ENCODE peak calls at places on chromosomes 3 and 15, in seven cellular contexts. P, Z, S, O, U, B and C are unnamed samples. For H3K4me1, the result is how much of the 10 kb centered on the place peaks cover.

GRCh38 chr15:100918690-100919480 is at the start of gene LRRK1:
- DNase-seq in P (peak), Z (peak), S (peak), O (peak), U (no peak), B (peak), C (peak)

GRCh38 chr3:139935071-139935865 is at the start of gene CLSTN2:
- DNase-seq in P (no peak), Z (peak), S (peak), O (no peak), U (peak), B (peak), C (peak)

GRCh38 chr3:25381083-25381482 is 47.0 kb upstream of the RARB start:
- DNase-seq in P (no peak), Z (no peak), S (no peak), O (no peak), U (no peak), B (no peak), C (no peak)

GRCh38 chr3:69568926-69569325 is 170.3 kb upstream of the MITF start:
- DNase-seq in P (no peak), Z (no peak), S (no peak), O (no peak), U (no peak), B (peak), C (no peak)

GRCh38 chr3:45993421-45994027 is 2.1 kb downstream of the FYCO1 start:
- DNase-seq in P (no peak), Z (no peak), S (no peak), O (no peak), U (no peak), B (no peak), C (peak)

GRCh38 chr3:135191690-135192089 is 396.6 kb downstream of the EPHB1 start:
- DNase-seq in P (no peak), Z (no peak), S (no peak), O (no peak), U (no peak), B (no peak), C (no peak)

GRCh38 chr15:78628227-78628626 is 7.4 kb upstream of the CHRNA3 start:
- DNase-seq in P (no peak), Z (no peak), S (no peak), O (no peak), U (no peak), B (no peak), C (no peak)

GRCh38 chr3:26536955-26537354 is 85.6 kb upstream of the LRRC3B start:
- DNase-seq in P (no peak), Z (no peak), S (no peak), O (no peak), U (no peak), B (no peak), C (no peak)

GRCh38 chr15:66188464-66188863 is 65.1 kb downstream of the MEGF11 start:
- DNase-seq in P (no peak), Z (no peak), S (no peak), O (peak), U (no peak), B (no peak), C (no peak)

GRCh38 chr15:71686221-71687050 is 123.9 kb upstream of the NR2E3 start:
- DNase-seq in P (no peak), Z (no peak), S (no peak), O (no peak), U (no peak), B (no peak), C (no peak)

GRCh38 chr3:153042088-153042487 is 119.9 kb upstream of the RAP2B start:
- DNase-seq in P (no peak), Z (no peak), S (no peak), O (no peak), U (no peak), B (no peak), C (no peak)

GRCh38 chr3:178203650-178204049 is 332.6 kb upstream of the KCNMB2 start:
- DNase-seq in P (no peak), Z (no peak), S (no peak), O (no peak), U (no peak), B (no peak), C (no peak)

GRCh38 chr3:13544293-13544831 is 4.6 kb upstream of the FBLN2 start:
- DNase-seq in P (no peak), Z (no peak), S (no peak), O (no peak), U (no peak), B (peak), C (peak)

GRCh38 chr3:152222327-152222726 is 46.4 kb upstream of the MBNL1 start:
- DNase-seq in P (no peak), Z (no peak), S (no peak), O (no peak), U (no peak), B (peak), C (no peak)

GRCh38 chr3:150334974-150335373 is 73.1 kb upstream of the TSC22D2 start:
- DNase-seq in P (no peak), Z (no peak), S (no peak), O (no peak), U (no peak), B (no peak), C (no peak)

GRCh38 chr3:9778102-9778501 is 8.4 kb upstream of the CAMK1 start:
- DNase-seq in P (no peak), Z (no peak), S (peak), O (no peak), U (no peak), B (peak), C (no peak)

GRCh38 chr3:127747751-127748521 is 74.4 kb downstream of the MGLL start:
- DNase-seq in P (no peak), Z (no peak), S (peak), O (peak), U (no peak), B (peak), C (no peak)

GRCh38 chr15:86515625-86516024 is 436.0 kb downstream of the AGBL1 start:
- DNase-seq in P (no peak), Z (no peak), S (no peak), O (no peak), U (no peak), B (no peak), C (no peak)

GRCh38 chr3:165518346-165518745 is 318.9 kb downstream of the BCHE start:
- DNase-seq in P (no peak), Z (no peak), S (no peak), O (no peak), U (no peak), B (peak), C (no peak)

GRCh38 chr3:78994174-78995027 is 773.4 kb downstream of the ROBO1 start:
- DNase-seq in P (no peak), Z (no peak), S (no peak), O (no peak), U (no peak), B (no peak), C (no peak)

GRCh38 chr15:96330450-96331140 is at the start of gene NR2F2:
- DNase-seq in P (peak), Z (peak), S (peak), O (peak), U (peak), B (peak), C (peak)

GRCh38 chr15:43251185-43251862 is 15.4 kb downstream of the TGM5 start:
- DNase-seq in P (no peak), Z (no peak), S (no peak), O (no peak), U (no peak), B (no peak), C (no peak)

GRCh38 chr3:140163159-140163763 is 228.3 kb downstream of the CLSTN2 start:
- DNase-seq in P (no peak), Z (no peak), S (no peak), O (no peak), U (no peak), B (no peak), C (no peak)

GRCh38 chr3:15936347-15936746 is 138.6 kb upstream of the ANKRD28 start:
- DNase-seq in P (no peak), Z (no peak), S (no peak), O (no peak), U (no peak), B (no peak), C (no peak)

GRCh38 chr3:109910772-109911171 is 573.4 kb upstream of the DPPA4 start:
- DNase-seq in P (no peak), Z (no peak), S (no peak), O (no peak), U (no peak), B (no peak), C (no peak)

GRCh38 chr3:161273589-161274218 is 52.6 kb downstream of the NMD3 start:
- DNase-seq in P (no peak), Z (peak), S (no peak), O (no peak), U (peak), B (peak), C (no peak)

DNA sequence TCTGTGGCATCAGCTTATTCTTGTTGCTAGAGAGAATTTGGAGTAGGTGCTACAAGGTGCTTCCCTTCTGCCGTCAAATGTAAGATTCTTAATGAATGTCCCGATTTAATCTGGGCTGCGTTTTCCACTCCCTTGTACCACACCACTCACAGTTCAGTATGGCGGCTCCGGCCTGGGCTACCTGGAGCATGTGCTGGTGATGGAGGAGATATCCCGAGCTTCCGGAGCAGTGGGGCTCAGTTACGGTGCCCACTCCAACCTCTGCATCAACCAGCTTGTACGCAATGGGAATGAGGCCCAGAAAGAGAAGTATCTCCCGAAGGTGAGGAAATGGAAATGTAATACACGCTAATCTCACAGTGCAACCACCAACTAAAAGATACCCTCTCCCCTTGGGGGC is 4.9 kb downstream of the IVD start:
- DNase-seq in P (no peak), Z (no peak), S (no peak), O (no peak), U (no peak), B (no peak), C (no peak)
- H3K4me1 ChIP-seq in P (under half), Z (under half), S (under half), O (under half), U (under half), B (under half), C (under half)

GRCh38 chr15:58442122-58442521 is 10.3 kb downstream of the LIPC start:
- DNase-seq in P (no peak), Z (no peak), S (no peak), O (no peak), U (no peak), B (no peak), C (no peak)
- H3K27ac ChIP-seq in P (peak), Z (no peak), S (no peak), O (peak), U (no peak), B (peak), C (no peak)

DNA sequence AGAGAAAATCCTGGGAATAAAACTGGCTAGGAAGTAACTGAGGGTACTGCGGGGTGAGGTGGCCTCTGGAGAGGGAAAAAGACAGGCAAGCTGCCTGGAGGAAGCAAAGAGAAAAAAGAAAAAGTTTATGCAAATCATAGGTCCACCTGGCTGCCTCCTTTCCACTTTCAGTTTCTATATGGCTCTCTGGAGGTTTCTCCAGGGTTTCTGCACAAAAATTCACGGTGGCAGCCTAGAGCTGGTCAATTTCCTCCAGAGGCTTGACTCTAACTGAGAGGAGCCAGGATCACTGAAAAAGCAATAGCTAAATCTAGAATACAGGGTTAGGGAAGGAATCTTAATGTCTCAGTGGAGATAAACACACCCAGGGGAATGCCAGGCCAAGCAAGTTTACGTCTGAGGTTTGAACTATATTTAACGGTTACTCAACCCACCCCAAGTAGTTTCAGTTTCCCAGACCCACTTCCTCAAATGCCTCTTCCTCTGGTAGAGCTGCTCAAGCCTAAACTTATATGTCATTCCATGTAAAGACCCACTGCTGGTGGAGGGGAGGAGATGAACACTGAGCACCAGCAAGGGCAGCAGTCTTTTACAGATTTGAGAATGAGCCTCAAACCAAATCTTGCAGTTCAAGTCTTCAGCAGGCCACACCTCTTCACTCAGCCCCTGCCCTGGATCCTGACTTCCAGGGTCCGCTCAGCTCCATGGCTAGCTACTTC is 5.7 kb downstream of the LYSMD2 start:
- DNase-seq in P (peak), Z (peak), S (no peak), O (no peak), U (no peak), B (peak), C (peak)
- H3K4me1 ChIP-seq in P (under half), Z (under half), S (under half), O (under half), U (under half), B (under half), C (half or more)

GRCh38 chr15:56243117-56243773 is 434 bp downstream of the RFX7 start:
- DNase-seq in P (peak), Z (peak), S (peak), O (peak), U (peak), B (peak), C (peak)

GRCh38 chr15:56243774-56244236 is at the start of gene RFX7:
- DNase-seq in P (peak), Z (peak), S (peak), O (peak), U (peak), B (peak), C (peak)

GRCh38 chr15:56240390-56240789 is 3.3 kb downstream of the RFX7 start:
- DNase-seq in P (no peak), Z (no peak), S (no peak), O (no peak), U (no peak), B (no peak), C (no peak)

GRCh38 chr15:56242576-56243116 is 1.0 kb downstream of the RFX7 start:
- DNase-seq in P (no peak), Z (no peak), S (no peak), O (no peak), U (peak), B (no peak), C (peak)

GRCh38 chr15:56241374-56242085 is 2.1 kb downstream of the RFX7 start:
- DNase-seq in P (no peak), Z (peak), S (no peak), O (no peak), U (no peak), B (no peak), C (peak)
- H3K27ac ChIP-seq in P (no peak), Z (no peak), S (no peak), O (peak), U (no peak), B (no peak), C (peak)

GRCh38 chr15:31344266-31344665 is 17.6 kb downstream of the KLF13 start:
- DNase-seq in P (no peak), Z (no peak), S (no peak), O (no peak), U (no peak), B (no peak), C (no peak)

GRCh38 chr15:31343831-31344230 is 17.2 kb downstream of the KLF13 start:
- DNase-seq in P (no peak), Z (no peak), S (no peak), O (no peak), U (no peak), B (no peak), C (no peak)

GRCh38 chr15:31342381-31342780 is 15.7 kb downstream of the KLF13 start:
- DNase-seq in P (no peak), Z (no peak), S (no peak), O (no peak), U (no peak), B (no peak), C (no peak)

GRCh38 chr15:31341501-31342195 is 15.0 kb downstream of the KLF13 start:
- DNase-seq in P (peak), Z (no peak), S (no peak), O (no peak), U (no peak), B (no peak), C (no peak)

GRCh38 chr15:31342781-31343626 is 16.4 kb downstream of the KLF13 start:
- DNase-seq in P (no peak), Z (no peak), S (no peak), O (no peak), U (no peak), B (no peak), C (peak)
- H3K4me1 ChIP-seq in P (half or more), Z (half or more), S (under half), O (under half), U (under half), B (under half), C (half or more)

GRCh38 chr15:31306036-31306425 is 20.6 kb upstream of the KLF13 start:
- DNase-seq in P (no peak), Z (no peak), S (no peak), O (peak), U (no peak), B (no peak), C (no peak)

GRCh38 chr15:31303434-31304073 is 23.1 kb upstream of the KLF13 start:
- DNase-seq in P (no peak), Z (no peak), S (no peak), O (no peak), U (no peak), B (no peak), C (no peak)

GRCh38 chr15:31304074-31304648 is 22.5 kb upstream of the KLF13 start:
- DNase-seq in P (no peak), Z (no peak), S (no peak), O (no peak), U (no peak), B (no peak), C (no peak)

GRCh38 chr15:31305375-31305774 is 21.3 kb upstream of the KLF13 start:
- DNase-seq in P (no peak), Z (no peak), S (no peak), O (no peak), U (no peak), B (no peak), C (no peak)

DNA sequence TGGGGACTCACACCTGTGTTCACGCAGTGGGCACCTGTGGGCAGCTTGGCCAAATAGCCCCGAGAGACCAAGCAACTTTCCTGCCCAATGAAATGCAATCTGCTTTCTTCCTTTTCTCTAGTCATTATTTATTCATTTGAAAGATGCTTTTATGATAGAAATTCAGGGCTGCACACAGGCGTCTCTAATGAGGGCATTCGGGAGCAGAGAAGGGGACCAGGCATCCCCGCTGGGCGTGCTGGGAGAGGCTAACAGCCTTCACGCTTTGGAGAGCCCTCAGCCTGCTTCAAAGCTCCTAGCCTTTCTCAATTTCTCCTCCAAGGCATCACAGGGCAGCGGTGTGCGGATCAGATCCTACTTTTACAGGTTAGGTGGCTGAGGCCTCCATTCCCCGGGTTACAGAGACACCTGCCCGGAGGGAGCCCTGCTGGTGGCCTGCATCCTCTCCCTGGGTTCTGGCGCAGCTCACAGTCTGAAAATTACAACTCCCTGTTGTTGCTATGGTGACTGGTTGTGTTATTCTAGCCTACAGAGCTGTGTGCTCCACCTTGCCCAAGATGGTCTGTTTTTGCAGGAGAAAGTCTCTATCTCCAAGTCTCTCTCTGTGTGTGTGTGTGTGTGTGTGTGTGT is 21.8 kb upstream of the KLF13 start:
- DNase-seq in P (no peak), Z (no peak), S (no peak), O (no peak), U (no peak), B (no peak), C (no peak)
- H3K27ac ChIP-seq in P (no peak), Z (no peak), S (no peak), O (no peak), U (no peak), B (no peak), C (no peak)

GRCh38 chr15:83644453-83644852 is 9.5 kb upstream of the ADAMTSL3 start:
- DNase-seq in P (no peak), Z (no peak), S (no peak), O (no peak), U (no peak), B (no peak), C (no peak)
- H3K4me1 ChIP-seq in P (under half), Z (under half), S (under half), O (under half), U (under half), B (under half), C (under half)

GRCh38 chr15:45354711-45355110 is 23.6 kb downstream of the GATM start:
- DNase-seq in P (no peak), Z (no peak), S (no peak), O (no peak), U (no peak), B (no peak), C (no peak)
- H3K27ac ChIP-seq in P (no peak), Z (no peak), S (no peak), O (no peak), U (no peak), B (no peak), C (no peak)

DNA sequence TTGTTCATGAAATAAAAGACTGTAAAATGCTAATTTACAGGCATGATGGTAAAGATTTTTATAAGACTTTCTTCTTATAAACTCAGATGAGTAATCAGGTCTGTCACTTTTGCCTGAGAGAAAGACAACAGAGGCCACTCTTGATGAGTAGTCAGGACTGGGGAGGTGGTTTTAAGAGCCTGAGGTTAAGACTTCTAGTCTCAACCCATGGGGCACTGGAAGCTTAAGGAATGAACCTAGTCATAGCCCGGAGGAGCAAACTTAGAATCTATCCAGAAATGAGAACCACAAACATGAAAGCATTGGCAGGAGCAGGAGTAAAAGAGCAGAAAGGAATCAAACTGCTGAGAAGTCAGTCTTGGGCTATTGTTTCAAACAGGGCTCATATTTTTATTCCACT is 846.3 kb upstream of the ARPP21 start:
- DNase-seq in P (no peak), Z (no peak), S (no peak), O (no peak), U (no peak), B (peak), C (no peak)
- H3K4me1 ChIP-seq in P (under half), Z (under half), S (under half), O (under half), U (under half), B (under half), C (under half)

GRCh38 chr3:122977645-122978466 is 49.7 kb downstream of the SEMA5B start:
- DNase-seq in P (no peak), Z (no peak), S (peak), O (no peak), U (peak), B (peak), C (no peak)
- H3K27ac ChIP-seq in P (no peak), Z (no peak), S (no peak), O (no peak), U (no peak), B (no peak), C (no peak)